ENCODE peak calls at places on chromosomes 2 and 18, in six cellular contexts. I, F, X, H, O and A are unnamed samples.

GRCh38 chr2:24012521-24013245 is 2.8 kb downstream of the MFSD2B start:
- DNase-seq in O (no peak), H (no peak), I (no peak), X (no peak), F (no peak), A (no peak)

GRCh38 chr2:239459581-239459980 is 58.8 kb upstream of the HDAC4 start:
- DNase-seq in X (no peak), F (no peak), H (peak), O (no peak), I (peak), A (no peak)

GRCh38 chr2:88690591-88691338 is 708 bp upstream of the RPIA start:
- DNase-seq in X (no peak), O (peak), H (peak), F (peak), I (no peak), A (peak)

GRCh38 chr2:8662239-8662879 is 19.5 kb upstream of the ID2 start:
- DNase-seq in F (no peak), H (peak), I (no peak), O (peak), X (no peak), A (peak)

GRCh38 chr2:216696751-216697560 is 1.6 kb upstream of the IGFBP5 start:
- DNase-seq in O (peak), X (no peak), H (no peak), F (no peak), I (peak), A (peak)

GRCh38 chr2:37641582-37642111 is 29.8 kb downstream of the CDC42EP3 start:
- DNase-seq in O (no peak), H (no peak), X (no peak), I (no peak), F (no peak), A (no peak)

GRCh38 chr18:44246001-44246400 is 434.7 kb upstream of the SETBP1 start:
- DNase-seq in H (no peak), I (no peak), X (no peak), O (peak), F (no peak), A (peak)

GRCh38 chr2:186349508-186349907 is 136.6 kb upstream of the ZC3H15 start:
- DNase-seq in I (no peak), H (no peak), F (no peak), X (no peak), O (peak), A (peak)

GRCh38 chr2:223047260-223047761 is 4.7 kb upstream of the KCNE4 start:
- DNase-seq in X (no peak), O (peak), I (peak), H (no peak), F (no peak), A (peak)

GRCh38 chr18:35076556-35076955 is 35.3 kb downstream of the MAPRE2 start:
- DNase-seq in I (no peak), F (no peak), X (no peak), H (no peak), O (peak), A (peak)

GRCh38 chr2:101803128-101803527 is 105.6 kb downstream of the MAP4K4 start:
- DNase-seq in F (no peak), X (no peak), H (no peak), I (no peak), O (peak), A (peak)

GRCh38 chr2:189008555-189009312 is 34.6 kb downstream of the COL3A1 start:
- DNase-seq in X (no peak), H (no peak), I (no peak), F (no peak), O (no peak), A (no peak)

GRCh38 chr2:234550511-234551107 is 53.7 kb upstream of the ARL4C start:
- DNase-seq in F (peak), I (peak), H (peak), X (no peak), O (peak), A (peak)

GRCh38 chr2:168589236-168589635 is 133.2 kb downstream of the CERS6 start:
- DNase-seq in X (no peak), F (no peak), I (no peak), H (no peak), O (no peak), A (no peak)

GRCh38 chr2:50547521-50547920 is 484.4 kb downstream of the NRXN1 start:
- DNase-seq in O (peak), I (no peak), X (no peak), H (no peak), F (no peak), A (peak)

GRCh38 chr2:75920721-75921551 is 210.2 kb upstream of the GCFC2 start:
- DNase-seq in X (no peak), H (no peak), I (no peak), O (no peak), F (no peak), A (no peak)

GRCh38 chr2:235312571-235312970 is 181.3 kb upstream of the AGAP1 start:
- DNase-seq in X (no peak), I (no peak), F (no peak), H (no peak), O (no peak), A (no peak)

GRCh38 chr2:29462293-29462692 is 347.1 kb downstream of the CLIP4 start:
- DNase-seq in H (no peak), I (no peak), X (no peak), O (peak), F (no peak), A (peak)

GRCh38 chr2:99984781-99985525 is 157.4 kb downstream of the AFF3 start:
- DNase-seq in H (no peak), X (no peak), F (no peak), O (peak), I (peak), A (no peak)

GRCh38 chr2:14756981-14757657 is 124.6 kb downstream of the LRATD1 start:
- DNase-seq in H (peak), O (peak), X (no peak), I (no peak), F (no peak), A (peak)

GRCh38 chr2:37459095-37459981 is 114.9 kb downstream of the QPCT start:
- DNase-seq in O (peak), H (no peak), F (no peak), X (no peak), I (no peak), A (peak)

GRCh38 chr2:24461685-24462084 is 29.4 kb upstream of the NCOA1 start:
- DNase-seq in H (no peak), I (no peak), F (no peak), X (no peak), O (no peak), A (no peak)

GRCh38 chr2:9256570-9257043 is 50.0 kb downstream of the ASAP2 start:
- DNase-seq in X (no peak), F (no peak), I (peak), H (no peak), O (no peak), A (no peak)

GRCh38 chr2:75787532-75788132 is 76.9 kb upstream of the GCFC2 start:
- DNase-seq in O (peak), H (no peak), I (peak), F (no peak), X (no peak), A (peak)

GRCh38 chr2:196170681-196171247 is 614 bp downstream of the STK17B start:
- DNase-seq in F (peak), O (peak), I (peak), X (no peak), H (peak), A (peak)

GRCh38 chr2:1132328-1132964 is 181.8 kb downstream of the SNTG2 start:
- DNase-seq in X (no peak), O (no peak), I (peak), F (no peak), H (no peak), A (no peak)

GRCh38 chr2:7182525-7182924 is 265.3 kb downstream of the RNF144A start:
- DNase-seq in I (no peak), H (no peak), O (no peak), F (no peak), X (no peak), A (no peak)

GRCh38 chr2:42566837-42567251 is 1.6 kb upstream of the MTA3 start:
- DNase-seq in I (no peak), O (peak), H (no peak), X (no peak), F (no peak), A (peak)

GRCh38 chr18:24270937-24271380 is 126.7 kb downstream of the OSBPL1A start:
- DNase-seq in I (peak), X (no peak), H (no peak), O (peak), F (no peak), A (peak)

GRCh38 chr18:48592540-48592939 is 53.7 kb downstream of the CTIF start:
- DNase-seq in F (no peak), H (no peak), X (no peak), O (no peak), I (peak), A (no peak)

GRCh38 chr2:29000481-29000880 is 19.4 kb downstream of the TOGARAM2 start:
- DNase-seq in F (peak), O (no peak), H (peak), I (no peak), X (no peak), A (peak)